ENCODE peak calls at places on chromosomes 11 and 22, in six cellular contexts. U is K562, F is HCT116, X is GM12878, N is H1, D is HepG2. C is an unnamed sample.

GRCh38 chr11:91272089-91272488 is 952.5 kb upstream of the FAT3 start:
- DNase-seq in U (no peak), F (no peak), X (no peak), N (no peak), D (no peak), C (no peak)

GRCh38 chr11:128530119-128531091 is 57.0 kb downstream of the ETS1 start:
- DNase-seq in U (no peak), F (no peak), X (no peak), N (no peak), D (no peak), C (no peak)

GRCh38 chr22:36738416-36739020 is 35.0 kb upstream of the CACNG2 start:
- DNase-seq in U (no peak), F (no peak), X (no peak), N (no peak), D (no peak), C (no peak)

GRCh38 chr11:110894224-110894623 is 182.0 kb upstream of the ARHGAP20 start:
- DNase-seq in U (no peak), F (no peak), X (no peak), N (no peak), D (no peak), C (no peak)

GRCh38 chr11:69648679-69649575 is 8.0 kb downstream of the CCND1 start:
- DNase-seq in U (no peak), F (no peak), X (no peak), N (no peak), D (no peak), C (no peak)

GRCh38 chr11:120515186-120515723 is 3.7 kb downstream of the GRIK4 start:
- DNase-seq in U (no peak), F (no peak), X (no peak), N (no peak), D (no peak), C (no peak)

GRCh38 chr11:20621679-20622078 is 22.3 kb downstream of the SLC6A5 start:
- DNase-seq in U (no peak), F (no peak), X (no peak), N (no peak), D (no peak), C (no peak)

GRCh38 chr22:46848227-46848626 is 85.8 kb downstream of the TBC1D22A start:
- DNase-seq in U (no peak), F (no peak), X (no peak), N (no peak), D (no peak), C (no peak)

GRCh38 chr22:42630901-42631602 is 9.3 kb downstream of the ATP5MGL start:
- DNase-seq in U (no peak), F (no peak), X (no peak), N (no peak), D (no peak), C (no peak)

GRCh38 chr11:8357891-8358566 is 94.4 kb upstream of the LMO1 start:
- DNase-seq in U (no peak), F (no peak), X (no peak), N (no peak), D (no peak), C (no peak)

GRCh38 chr11:70788247-70789022 is 390.1 kb downstream of the CTTN start:
- DNase-seq in U (no peak), F (peak; percentile 68), X (no peak), N (no peak), D (no peak), C (no peak)

GRCh38 chr22:45023431-45023830 is 13.6 kb upstream of the PHF21B start:
- DNase-seq in U (no peak), F (no peak), X (no peak), N (no peak), D (no peak), C (no peak)

GRCh38 chr11:12377824-12378593 is 638 bp downstream of the PARVA start:
- DNase-seq in U (peak; percentile 9), F (peak; percentile 75), X (no peak), N (peak; percentile 69), D (peak; percentile 62), C (peak; percentile 48)

GRCh38 chr11:105713106-105713505 is 103.2 kb downstream of the GRIA4 start:
- DNase-seq in U (no peak), F (no peak), X (no peak), N (no peak), D (no peak), C (no peak)

GRCh38 chr11:114821626-114822025 is 143.3 kb downstream of the NXPE2 start:
- DNase-seq in U (peak; percentile 41), F (no peak), X (no peak), N (no peak), D (no peak), C (no peak)

GRCh38 chr11:120712862-120713770 is 201.6 kb downstream of the GRIK4 start:
- DNase-seq in U (no peak), F (no peak), X (no peak), N (no peak), D (no peak), C (no peak)

GRCh38 chr11:110463153-110463552 is 33.4 kb downstream of the FDX1 start:
- DNase-seq in U (no peak), F (no peak), X (no peak), N (peak; percentile 17), D (no peak), C (peak; percentile 33)

GRCh38 chr11:30949838-30950237 is 363.7 kb upstream of the MPPED2 start:
- DNase-seq in U (no peak), F (no peak), X (no peak), N (no peak), D (no peak), C (no peak)

GRCh38 chr11:117070016-117070415 is 28.2 kb downstream of the SIK3 start:
- DNase-seq in U (no peak), F (no peak), X (no peak), N (no peak), D (no peak), C (no peak)

GRCh38 chr11:103338621-103339484 is 229.6 kb downstream of the DYNC2H1 start:
- DNase-seq in U (no peak), F (no peak), X (no peak), N (peak; percentile 39), D (no peak), C (peak; percentile 11)

GRCh38 chr22:19886605-19887250 is 32.1 kb upstream of the GNB1L start:
- DNase-seq in U (no peak), F (no peak), X (no peak), N (no peak), D (no peak), C (no peak)

GRCh38 chr11:12248330-12248729 is 129.0 kb upstream of the PARVA start:
- DNase-seq in U (no peak), F (no peak), X (no peak), N (no peak), D (peak; percentile 69), C (no peak)

GRCh38 chr11:66937334-66937733 is 20.8 kb downstream of the PC start:
- DNase-seq in U (no peak), F (no peak), X (no peak), N (no peak), D (no peak), C (no peak)

GRCh38 chr11:116925050-116925449 is 87.6 kb upstream of the APOA1 start:
- DNase-seq in U (no peak), F (no peak), X (no peak), N (no peak), D (no peak), C (no peak)

GRCh38 chr11:10314199-10315072 is 9.6 kb downstream of the ADM start:
- DNase-seq in U (no peak), F (no peak), X (peak; percentile 66), N (no peak), D (peak; percentile 63), C (no peak)

GRCh38 chr11:117986981-117987495 is 844 bp downstream of the IL10RA start:
- DNase-seq in U (no peak), F (no peak), X (peak; percentile 92), N (no peak), D (no peak), C (no peak)

GRCh38 chr11:9687736-9688494 is 24.0 kb downstream of the SWAP70 start:
- DNase-seq in U (no peak), F (no peak), X (no peak), N (no peak), D (no peak), C (no peak)

GRCh38 chr11:38460429-38460828 is 1862.4 kb upstream of the RAG2 start:
- DNase-seq in U (no peak), F (no peak), X (no peak), N (no peak), D (no peak), C (no peak)

GRCh38 chr11:9169595-9170295 is 78.3 kb upstream of the SCUBE2 start:
- DNase-seq in U (no peak), F (no peak), X (no peak), N (no peak), D (no peak), C (no peak)

GRCh38 chr11:59666969-59667368 is 1.9 kb downstream of the PATL1 start:
- DNase-seq in U (no peak), F (no peak), X (no peak), N (no peak), D (no peak), C (no peak)
- TF ChIP-seq ZNF274 in U (no peak), F (no peak), X (no peak), N (no peak), D (no peak), C (no peak)

GRCh38 chr22:38347944-38348750 is 30.9 kb upstream of the CSNK1E start:
- DNase-seq in U (no peak), F (no peak), X (no peak), N (no peak), D (no peak), C (no peak)
- TF ChIP-seq ZNF274 in U (no peak), F (no peak), X (no peak), N (no peak), D (no peak), C (no peak)

GRCh38 chr22:17133137-17133536 is 12.0 kb upstream of the TMEM121B start:
- DNase-seq in U (no peak), F (no peak), X (no peak), N (no peak), D (no peak), C (no peak)

GRCh38 chr22:17130199-17130598 is 9.0 kb upstream of the TMEM121B start:
- DNase-seq in U (no peak), F (no peak), X (no peak), N (no peak), D (no peak), C (no peak)

GRCh38 chr22:17135153-17135760 is 14.1 kb upstream of the TMEM121B start:
- DNase-seq in U (no peak), F (no peak), X (no peak), N (no peak), D (no peak), C (no peak)

GRCh38 chr22:17132112-17132511 is 11.0 kb upstream of the TMEM121B start:
- DNase-seq in U (no peak), F (no peak), X (no peak), N (no peak), D (no peak), C (no peak)

GRCh38 chr22:17131686-17132085 is 10.5 kb upstream of the TMEM121B start:
- DNase-seq in U (no peak), F (no peak), X (no peak), N (peak; percentile 17), D (no peak), C (no peak)
- TF ChIP-seq ZNF274 in U (no peak), F (no peak), X (no peak), N (no peak), D (no peak), C (no peak)

GRCh38 chr11:44870142-44870541 is 80.5 kb downstream of the TP53I11 start:
- DNase-seq in U (no peak), F (no peak), X (no peak), N (no peak), D (no peak), C (no peak)
- TF ChIP-seq ZNF274 in U (no peak), F (no peak), X (no peak), N (no peak), D (no peak), C (no peak)